ENCODE peak calls at places on chromosomes 7 and 10, in five cellular contexts. I, C, O, X and P are unnamed samples.

GRCh38 chr10:75353183-75353582 is 48.4 kb downstream of the ZNF503 start:
- DNase-seq in O (no peak), C (no peak), X (no peak), I (no peak), P (no peak)

GRCh38 chr10:8511026-8511425 is 456.5 kb downstream of the GATA3 start:
- DNase-seq in O (no peak), I (no peak), X (no peak), C (no peak), P (no peak)

GRCh38 chr10:87987206-87987605 is 123.8 kb downstream of the PTEN start:
- DNase-seq in O (no peak), X (no peak), I (no peak), C (no peak), P (no peak)

GRCh38 chr10:103445767-103446567 is 6.2 kb downstream of the CALHM2 start:
- DNase-seq in C (peak), X (no peak), O (peak), I (no peak), P (no peak)

GRCh38 chr7:92765725-92766124 is 70.6 kb downstream of the CDK6 start:
- DNase-seq in C (peak), I (no peak), X (no peak), O (no peak), P (no peak)

GRCh38 chr7:138776156-138776833 is 21.5 kb upstream of the TMEM213 start:
- DNase-seq in X (peak), O (no peak), I (no peak), C (no peak), P (no peak)

GRCh38 chr7:75866497-75867389 is 12.1 kb upstream of the RHBDD2 start:
- DNase-seq in X (peak), O (peak), C (peak), I (no peak), P (peak)

GRCh38 chr7:104241581-104241980 is 33.8 kb upstream of the ORC5 start:
- DNase-seq in C (peak), O (no peak), I (no peak), X (no peak), P (no peak)

GRCh38 chr10:124152781-124153600 is 59.6 kb upstream of the CHST15 start:
- DNase-seq in X (peak), O (peak), C (peak), I (no peak), P (no peak)

GRCh38 chr10:122475130-122475529 is 13.8 kb downstream of the HTRA1 start:
- DNase-seq in X (no peak), C (no peak), O (peak), I (no peak), P (no peak)

GRCh38 chr7:55575098-55575497 is 2.8 kb upstream of the VOPP1 start:
- DNase-seq in I (no peak), X (no peak), O (peak), C (no peak), P (no peak)

GRCh38 chr10:61051356-61051755 is 107.4 kb upstream of the RHOBTB1 start:
- DNase-seq in C (no peak), X (no peak), O (no peak), I (no peak), P (no peak)

GRCh38 chr10:108104697-108105096 is 940.2 kb upstream of the SORCS1 start:
- DNase-seq in O (no peak), C (peak), X (no peak), I (no peak), P (no peak)

GRCh38 chr7:127582361-127582760 is 3.0 kb downstream of the GCC1 start:
- DNase-seq in O (no peak), X (no peak), C (peak), I (no peak), P (no peak)

GRCh38 chr7:100655908-100656674 is at the start of gene ACTL6B:
- DNase-seq in C (peak), I (no peak), X (peak), O (peak), P (no peak)

GRCh38 chr10:72875250-72876055 is 18.1 kb upstream of the OIT3 start:
- DNase-seq in C (peak), I (no peak), O (peak), X (peak), P (no peak)

GRCh38 chr7:99042957-99043356 is 101.0 kb downstream of the SMURF1 start:
- DNase-seq in I (no peak), C (no peak), X (no peak), O (peak), P (no peak)

GRCh38 chr7:24442170-24442777 is 131.0 kb upstream of the PALS2 start:
- DNase-seq in O (no peak), C (no peak), X (no peak), I (no peak), P (no peak)

GRCh38 chr10:90969947-90970673 is 49.2 kb upstream of the ANKRD1 start:
- DNase-seq in C (peak), O (peak), X (no peak), I (no peak), P (no peak)

GRCh38 chr7:130084037-130084875 is 13.9 kb downstream of the KLHDC10 start:
- DNase-seq in X (no peak), O (peak), C (peak), I (no peak), P (no peak)

GRCh38 chr10:103504181-103504783 is 10.8 kb downstream of the NEURL1 start:
- DNase-seq in X (no peak), O (peak), I (no peak), C (peak), P (peak)

GRCh38 chr10:131947631-131948347 is 33.9 kb downstream of the BNIP3 start:
- DNase-seq in X (no peak), I (no peak), C (peak), O (peak), P (no peak)

GRCh38 chr7:116495737-116496136 is 3.8 kb upstream of the CAV2 start:
- DNase-seq in O (no peak), X (no peak), I (no peak), C (peak), P (no peak)

GRCh38 chr10:77463499-77463898 is 174.1 kb downstream of the KCNMA1 start:
- DNase-seq in I (no peak), X (no peak), C (no peak), O (no peak), P (no peak)

GRCh38 chr10:132708441-132708840 is 77.5 kb downstream of the NKX6-2 start:
- DNase-seq in C (no peak), I (no peak), O (no peak), X (no peak), P (no peak)

GRCh38 chr7:140192176-140192575 is 15.4 kb upstream of the KDM7A start:
- DNase-seq in O (no peak), I (no peak), C (no peak), X (no peak), P (no peak)

GRCh38 chr10:28730031-28730778 is 52.9 kb downstream of the BAMBI start:
- DNase-seq in C (no peak), X (no peak), I (no peak), O (no peak), P (no peak)

GRCh38 chr10:127398967-127399350 is 150.2 kb upstream of the NPS start:
- DNase-seq in C (no peak), O (no peak), X (no peak), I (no peak), P (no peak)

GRCh38 chr7:156722427-156722826 is 81.9 kb downstream of the RNF32 start:
- DNase-seq in X (no peak), C (peak), O (peak), I (no peak), P (no peak)

GRCh38 chr7:155189600-155189989 is 108.1 kb upstream of the INSIG1 start:
- DNase-seq in I (no peak), O (no peak), X (no peak), C (no peak), P (no peak)